ENCODE peak calls at places on chromosomes 5 and 9, in seven cellular contexts. C, L, F, I, V, O and T are unnamed samples.

GRCh38 chr9:105479846-105480245 is 32.0 kb downstream of the FSD1L start:
- DNase-seq in C (no peak), L (no peak), F (no peak), I (no peak), V (no peak), O (no peak), T (no peak)

GRCh38 chr5:120507826-120508463 is 43.8 kb downstream of the PRR16 start:
- DNase-seq in C (no peak), L (no peak), F (no peak), I (no peak), V (no peak), O (no peak), T (no peak)

GRCh38 chr9:126752881-126753670 is 51.8 kb upstream of the ZBTB43 start:
- DNase-seq in C (peak), L (no peak), F (no peak), I (no peak), V (no peak), O (no peak), T (no peak)

GRCh38 chr9:92499701-92500100 is 17.4 kb upstream of the ASPN start:
- DNase-seq in C (no peak), L (no peak), F (no peak), I (no peak), V (no peak), O (no peak), T (no peak)

GRCh38 chr5:7897014-7897600 is 28.2 kb downstream of the MTRR start:
- DNase-seq in C (peak), L (peak), F (peak), I (peak), V (peak), O (no peak), T (peak)

GRCh38 chr5:61474746-61475145 is 142.7 kb downstream of the ZSWIM6 start:
- DNase-seq in C (no peak), L (no peak), F (no peak), I (no peak), V (no peak), O (no peak), T (no peak)

GRCh38 chr5:44300551-44300950 is 88.7 kb downstream of the FGF10 start:
- DNase-seq in C (no peak), L (no peak), F (no peak), I (no peak), V (no peak), O (no peak), T (no peak)

GRCh38 chr9:96858018-96858573 is 3.8 kb upstream of the ZNF782 start:
- DNase-seq in C (no peak), L (no peak), F (no peak), I (no peak), V (peak), O (no peak), T (peak)

GRCh38 chr9:1460143-1460769 is 410.1 kb downstream of the DMRT2 start:
- DNase-seq in C (peak), L (peak), F (no peak), I (no peak), V (no peak), O (no peak), T (no peak)

GRCh38 chr9:5480919-5481743 is 29.2 kb upstream of the PDCD1LG2 start:
- DNase-seq in C (no peak), L (no peak), F (no peak), I (no peak), V (no peak), O (no peak), T (no peak)

GRCh38 chr9:127184641-127185040 is 62.2 kb upstream of the ANGPTL2 start:
- DNase-seq in C (no peak), L (no peak), F (no peak), I (no peak), V (no peak), O (no peak), T (no peak)

GRCh38 chr5:142095651-142096330 is 12.8 kb upstream of the NDFIP1 start:
- DNase-seq in C (no peak), L (no peak), F (no peak), I (no peak), V (no peak), O (peak), T (no peak)

GRCh38 chr5:172361566-172362238 is 78.1 kb upstream of the UBTD2 start:
- DNase-seq in C (no peak), L (no peak), F (peak), I (no peak), V (peak), O (peak), T (peak)